ENCODE peak calls at places on chromosomes 11 and 22, in seven cellular contexts. E is stimulated activated CD4-positive, alpha-beta T cell treated with anti-CD3 and anti-CD28 coated beads, TNF-alpha, amount 100 ng/mL, for 24 hours; T is stimulated activated CD8-positive, alpha-beta memory T cell treated with anti-CD3 and anti-CD28 coated beads, Interleukin-7, amount 100 ng/mL, for 1 hour; G is epithelial cell of esophagus; W is uterus; Q is T47D; L is AG09309. R is an unnamed sample.

GRCh38 chr11:91299980-91300379 is 924.6 kb upstream of the FAT3 start:
- DNase-seq in L (no peak), Q (no peak), T (no peak), W (no peak), E (no peak), G (no peak), R (no peak)

GRCh38 chr11:65352783-65353182 is 1.8 kb upstream of the TIGD3 start:
- DNase-seq in G (no peak), E (no peak), T (no peak), L (no peak), W (no peak), Q (no peak), R (no peak)

GRCh38 chr11:46492540-46492939 is 101.0 kb upstream of the CHRM4 start:
- DNase-seq in W (peak; percentile 24), T (no peak), Q (no peak), G (no peak), L (no peak), E (no peak), R (no peak)

GRCh38 chr22:40603088-40603605 is 33.4 kb downstream of the MRTFA start:
- DNase-seq in Q (no peak), L (no peak), E (no peak), G (peak; percentile 73), W (no peak), T (no peak), R (no peak)

GRCh38 chr11:87454246-87454645 is 416.5 kb downstream of the TMEM135 start:
- DNase-seq in G (peak; percentile 5), T (no peak), L (no peak), Q (no peak), W (no peak), E (no peak), R (no peak)

GRCh38 chr11:61482513-61482912 is 26.0 kb upstream of the LRRC10B start:
- DNase-seq in W (no peak), Q (no peak), T (no peak), L (no peak), E (no peak), G (no peak), R (no peak)

GRCh38 chr22:36166518-36167220 is 6.1 kb upstream of the APOL3 start:
- DNase-seq in G (no peak), T (no peak), E (no peak), L (no peak), W (no peak), Q (no peak), R (no peak)

GRCh38 chr22:45916515-45916914 is 60.4 kb downstream of the WNT7B start:
- DNase-seq in T (no peak), E (no peak), W (no peak), Q (peak; percentile 40), L (no peak), G (no peak), R (no peak)

GRCh38 chr11:2196970-2197770 is 25.6 kb upstream of the TH start:
- DNase-seq in G (peak; percentile 78), E (peak; percentile 47), L (no peak), Q (peak; percentile 78), T (peak; percentile 47), W (peak; percentile 76), R (peak; percentile 88)

GRCh38 chr11:1307998-1308744 is 1.3 kb downstream of the TOLLIP start:
- DNase-seq in W (no peak), G (peak; percentile 59), Q (no peak), T (no peak), L (no peak), E (no peak), R (no peak)

GRCh38 chr11:77126861-77127673 is 979 bp upstream of the MYO7A start:
- DNase-seq in Q (no peak), E (peak; percentile 5), G (peak; percentile 28), L (no peak), W (peak; percentile 33), T (no peak), R (peak; percentile 87)

GRCh38 chr22:30572840-30573593 is 1.4 kb downstream of the GAL3ST1 start:
- DNase-seq in T (no peak), G (no peak), Q (no peak), W (no peak), L (no peak), E (no peak), R (no peak)

GRCh38 chr11:26847977-26848376 is 126.1 kb upstream of the SLC5A12 start:
- DNase-seq in W (no peak), T (no peak), G (no peak), Q (no peak), E (no peak), L (no peak), R (no peak)

GRCh38 chr22:21025266-21025665 is 7.1 kb downstream of the SLC7A4 start:
- DNase-seq in W (no peak), G (peak; percentile 71), E (no peak), T (no peak), Q (no peak), L (no peak), R (no peak)

GRCh38 chr11:8382436-8383053 is 118.9 kb upstream of the LMO1 start:
- DNase-seq in W (no peak), E (no peak), Q (no peak), G (peak; percentile 81), T (no peak), L (no peak), R (no peak)

GRCh38 chr11:71500601-71501021 is 26.5 kb upstream of the KRTAP5-7 start:
- DNase-seq in T (no peak), Q (no peak), G (no peak), L (no peak), W (no peak), E (no peak), R (peak; percentile 55)

GRCh38 chr11:9840460-9841004 is 176.7 kb downstream of the SWAP70 start:
- DNase-seq in W (no peak), E (no peak), Q (no peak), T (no peak), L (no peak), G (no peak), R (no peak)

GRCh38 chr11:6943131-6943530 is 16.9 kb downstream of the ZNF215 start:
- DNase-seq in T (no peak), W (no peak), L (no peak), G (no peak), Q (no peak), E (no peak), R (no peak)

GRCh38 chr11:45082744-45083543 is 63.5 kb upstream of the PRDM11 start:
- DNase-seq in Q (no peak), G (no peak), E (no peak), T (no peak), W (no peak), L (no peak), R (no peak)

GRCh38 chr22:30809086-30809485 is 114.4 kb downstream of the OSBP2 start:
- DNase-seq in E (no peak), T (no peak), Q (no peak), L (no peak), W (no peak), G (peak; percentile 64), R (no peak)

GRCh38 chr22:30861688-30862552 is 106.7 kb downstream of the MORC2 start:
- DNase-seq in T (no peak), L (no peak), E (no peak), W (no peak), G (no peak), Q (no peak), R (no peak)

GRCh38 chr22:49946612-49947295 is 13.8 kb upstream of the PIM3 start:
- DNase-seq in L (no peak), T (no peak), G (peak; percentile 40), E (no peak), Q (no peak), W (no peak), R (no peak)

GRCh38 chr11:102343789-102344188 is 3.2 kb upstream of the BIRC2 start:
- DNase-seq in Q (no peak), L (no peak), T (no peak), E (no peak), W (no peak), G (peak; percentile 65), R (no peak)

GRCh38 chr11:111539426-111540113 is 950 bp upstream of the LAYN start:
- DNase-seq in Q (no peak), L (no peak), G (peak; percentile 54), T (no peak), W (no peak), E (no peak), R (no peak)

GRCh38 chr11:4865855-4866254 is 15.8 kb upstream of the OR51T1 start:
- DNase-seq in E (no peak), T (no peak), L (no peak), W (no peak), G (no peak), Q (no peak), R (no peak)

GRCh38 chr22:49362393-49362792 is 465.3 kb downstream of the BRD1 start:
- DNase-seq in W (no peak), E (no peak), Q (no peak), L (no peak), T (no peak), G (no peak), R (peak; percentile 3)

R was measured in sciatic nerve.